ENCODE peak calls at places on chromosomes 16 and 17, in nine cellular contexts. Q, N, G, X, H, B, I, W and C are unnamed samples.
A peak's percentile ranks its signal among the peaks of the same experiment; 100 is the strongest.

GRCh38 chr17:21015564-21015963 is 27.2 kb downstream of the USP22 start:
- DNase-seq in W (no peak), G (no peak), H (no peak), B (no peak), X (no peak), Q (no peak), I (no peak), N (no peak), C (peak; percentile 54)

GRCh38 chr16:85928411-85928820 is 29.5 kb downstream of the IRF8 start:
- DNase-seq in X (no peak), N (peak; percentile 56), W (no peak), I (no peak), Q (peak; percentile 69), G (peak; percentile 56), B (no peak), H (no peak), C (peak; percentile 82)

GRCh38 chr17:76537578-76538280 is at the start of gene CYGB:
- DNase-seq in X (no peak), Q (no peak), W (no peak), I (peak; percentile 79), B (no peak), N (peak; percentile 68), H (no peak), G (no peak), C (no peak)

GRCh38 chr16:86824751-86825310 is 246.5 kb downstream of the FOXL1 start:
- DNase-seq in I (no peak), G (no peak), B (no peak), W (no peak), N (peak; percentile 12), Q (no peak), H (no peak), X (peak; percentile 85), C (peak; percentile 46)

GRCh38 chr17:42937712-42938596 is 26.3 kb downstream of the AARSD1 start:
- DNase-seq in Q (no peak), B (peak; percentile 30), W (no peak), N (peak; percentile 74), I (peak; percentile 27), H (no peak), G (peak; percentile 22), X (peak; percentile 59), C (peak; percentile 71)

GRCh38 chr17:56681561-56682266 is 88.2 kb downstream of the NOG start:
- DNase-seq in H (no peak), Q (no peak), G (no peak), X (peak; percentile 77), I (no peak), N (peak; percentile 66), B (no peak), W (no peak), C (no peak)

GRCh38 chr17:10614536-10615155 is 42.5 kb downstream of the MYH3 start:
- DNase-seq in Q (no peak), G (no peak), I (peak; percentile 40), H (no peak), X (peak; percentile 55), W (no peak), N (peak; percentile 65), B (peak; percentile 61), C (no peak)

GRCh38 chr17:44217738-44218343 is 1.6 kb downstream of the UBTF start:
- DNase-seq in H (no peak), Q (no peak), X (no peak), I (no peak), G (no peak), W (no peak), B (no peak), N (no peak), C (no peak)

GRCh38 chr16:74926832-74927231 is 58.1 kb downstream of the WDR59 start:
- DNase-seq in X (no peak), H (no peak), I (no peak), B (no peak), N (no peak), W (no peak), G (no peak), Q (no peak), C (no peak)

GRCh38 chr17:49523706-49524472 is 28.8 kb downstream of the NGFR start:
- DNase-seq in B (no peak), W (no peak), H (peak; percentile 15), X (peak; percentile 96), G (no peak), N (no peak), Q (peak; percentile 59), I (peak; percentile 10), C (no peak)

GRCh38 chr17:82408288-82408937 is 9.7 kb upstream of the HEXD start:
- DNase-seq in G (no peak), X (no peak), Q (no peak), H (no peak), B (no peak), N (no peak), W (no peak), I (no peak), C (no peak)

GRCh38 chr17:81537856-81538555 is 9.8 kb downstream of the FSCN2 start:
- DNase-seq in H (no peak), B (no peak), N (no peak), X (no peak), G (no peak), W (no peak), Q (no peak), I (no peak), C (no peak)

GRCh38 chr17:45222273-45222993 is 748 bp downstream of the FMNL1 start:
- DNase-seq in G (no peak), H (no peak), W (no peak), N (no peak), X (no peak), I (peak; percentile 72), Q (no peak), B (no peak), C (no peak)

GRCh38 chr16:75947626-75948239 is 221.4 kb upstream of the CPHXL start:
- DNase-seq in B (no peak), W (no peak), H (no peak), I (no peak), G (no peak), Q (no peak), X (no peak), N (no peak), C (no peak)

GRCh38 chr17:77163521-77164280 is 22.9 kb downstream of the SEC14L1 start:
- DNase-seq in N (no peak), W (no peak), H (no peak), G (no peak), X (no peak), B (no peak), I (no peak), Q (no peak), C (no peak)

GRCh38 chr16:85670840-85671239 is 17.9 kb downstream of the GINS2 start:
- DNase-seq in Q (no peak), N (no peak), G (no peak), W (no peak), I (no peak), B (no peak), X (no peak), H (no peak), C (no peak)

GRCh38 chr16:80962879-80963278 is 43.8 kb downstream of the CMC2 start:
- DNase-seq in I (no peak), H (no peak), Q (no peak), X (no peak), B (no peak), G (no peak), N (no peak), W (no peak), C (no peak)

GRCh38 chr16:80966617-80967016 is 40.1 kb downstream of the CMC2 start:
- DNase-seq in I (no peak), Q (no peak), W (no peak), H (no peak), N (no peak), G (no peak), B (no peak), X (peak; percentile 68), C (no peak)

GRCh38 chr16:80969114-80969484 is 37.6 kb downstream of the CMC2 start:
- DNase-seq in I (no peak), X (no peak), N (no peak), G (no peak), Q (no peak), H (no peak), B (no peak), W (no peak), C (no peak)

GRCh38 chr16:80968386-80969113 is 38.1 kb downstream of the CMC2 start:
- DNase-seq in G (no peak), H (no peak), B (no peak), W (no peak), N (no peak), X (peak; percentile 67), Q (no peak), I (no peak), C (no peak)

GRCh38 chr16:80964351-80964750 is 42.3 kb downstream of the CMC2 start:
- DNase-seq in G (no peak), X (no peak), W (no peak), B (no peak), I (no peak), H (no peak), N (no peak), Q (no peak), C (no peak)
- TF ChIP-seq CTCF in G (no peak), X (no peak), W (no peak), B (no peak), I (no peak), H (no peak), N (no peak), Q (no peak), C (no peak)

GRCh38 chr17:47621293-47622178 is 28.2 kb upstream of the KPNB1 start:
- DNase-seq in W (no peak), I (no peak), H (no peak), X (peak; percentile 92), Q (no peak), G (peak; percentile 53), N (peak; percentile 80), B (no peak), C (peak; percentile 71)
- TF ChIP-seq CTCF in W (no peak), I (no peak), H (no peak), X (no peak), Q (no peak), G (no peak), N (peak; percentile 10), B (no peak), C (no peak)

DNA sequence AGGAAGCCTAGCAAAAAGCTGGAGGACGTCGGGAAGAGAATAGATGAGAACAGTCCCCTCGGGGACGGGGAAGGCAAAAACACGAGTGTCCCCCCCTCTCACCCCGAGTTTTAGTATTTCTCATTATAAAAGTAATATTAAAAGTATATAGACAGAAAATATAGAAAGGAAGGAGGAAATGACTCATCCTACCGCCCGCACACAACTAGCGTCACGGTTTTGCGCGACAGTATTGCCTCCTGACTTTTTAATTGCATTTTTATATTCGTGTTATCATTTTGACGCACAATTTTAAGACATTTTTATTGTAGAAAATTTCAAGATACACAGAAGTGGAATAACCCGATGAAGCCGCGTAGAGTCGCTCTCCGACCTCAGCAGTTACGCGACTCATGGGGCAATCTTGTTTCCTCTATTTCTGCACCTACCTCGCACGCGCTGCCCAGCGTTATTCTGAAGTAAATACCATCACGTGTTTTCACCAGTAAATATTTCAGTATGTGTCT is 652 bp upstream of the SLC25A19 start:
- DNase-seq in N (peak; percentile 82), I (no peak), G (no peak), W (no peak), H (peak; percentile 21), Q (peak; percentile 80), X (peak; percentile 52), B (no peak), C (peak; percentile 84)
- TF ChIP-seq CTCF in N (peak; percentile 25), I (peak; percentile 78), G (no peak), W (no peak), H (peak; percentile 64), Q (no peak), X (peak; percentile 35), B (peak; percentile 20), C (no peak)

DNA sequence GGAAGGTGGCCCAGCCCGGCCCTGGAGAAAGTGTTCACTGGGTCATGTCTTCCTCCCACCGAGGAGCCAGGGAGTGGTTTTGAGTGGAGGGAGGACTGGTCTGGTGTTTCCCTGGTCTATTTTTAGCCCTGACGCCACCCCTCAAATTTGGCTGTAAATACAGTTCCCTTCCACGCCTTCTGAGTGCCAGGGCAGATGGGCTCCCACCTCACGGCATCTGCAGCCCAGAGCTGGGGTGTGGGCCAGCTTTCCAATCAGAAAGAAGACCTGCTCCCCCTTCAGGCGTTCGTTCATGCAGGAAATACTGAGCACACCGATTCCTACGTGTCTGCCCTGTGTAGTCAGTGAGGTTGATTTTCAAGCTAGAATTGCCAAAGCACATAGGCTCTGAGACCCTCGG is 53.7 kb downstream of the SNX20 start:
- DNase-seq in G (peak; percentile 88), I (peak; percentile 57), B (no peak), N (peak; percentile 41), W (no peak), Q (peak; percentile 87), X (peak; percentile 25), H (no peak), C (peak; percentile 91)
- TF ChIP-seq CTCF in G (no peak), I (peak; percentile 16), B (no peak), N (peak; percentile 43), W (no peak), Q (peak; percentile 49), X (peak; percentile 34), H (peak; percentile 37), C (peak; percentile 54)